ENCODE peak calls at places on chromosomes 1 and 21, in seven cellular contexts. One of them, this sample, is unnamed.

GRCh38 chr1:240385985-240386978 is 225.7 kb downstream of the GREM2 start:
- DNase-seq in A549: peak
- DNase-seq in lower leg skin: no peak
- DNase-seq in esophagus squamous epithelium: no peak
- DNase-seq in IMR-90: peak
- DNase-seq in HCT116: no peak
- DNase-seq in spleen: no peak
- DNase-seq in this sample: peak

GRCh38 chr1:35807614-35808375 is at the start of gene AGO4:
- DNase-seq in esophagus squamous epithelium: no peak
- DNase-seq in IMR-90: peak
- DNase-seq in HCT116: no peak
- DNase-seq in A549: peak
- DNase-seq in lower leg skin: peak
- DNase-seq in spleen: peak
- DNase-seq in this sample: peak

GRCh38 chr1:206935491-206936067 is 10.7 kb downstream of the PIGR start:
- DNase-seq in IMR-90: peak
- DNase-seq in spleen: no peak
- DNase-seq in HCT116: no peak
- DNase-seq in A549: peak
- DNase-seq in lower leg skin: no peak
- DNase-seq in esophagus squamous epithelium: no peak
- DNase-seq in this sample: peak

GRCh38 chr21:45543710-45544448 is 1.6 kb upstream of the SLC19A1 start:
- DNase-seq in lower leg skin: no peak
- DNase-seq in HCT116: no peak
- DNase-seq in A549: no peak
- DNase-seq in esophagus squamous epithelium: no peak
- DNase-seq in spleen: peak
- DNase-seq in IMR-90: no peak
- DNase-seq in this sample: no peak

GRCh38 chr1:153339802-153340201 is 8.8 kb downstream of the PGLYRP4 start:
- DNase-seq in HCT116: no peak
- DNase-seq in spleen: no peak
- DNase-seq in lower leg skin: no peak
- DNase-seq in esophagus squamous epithelium: no peak
- DNase-seq in A549: no peak
- DNase-seq in IMR-90: no peak
- DNase-seq in this sample: peak

GRCh38 chr1:145962157-145963102 is 1.9 kb downstream of the ANKRD34A start:
- DNase-seq in IMR-90: no peak
- DNase-seq in esophagus squamous epithelium: no peak
- DNase-seq in lower leg skin: no peak
- DNase-seq in A549: no peak
- DNase-seq in HCT116: no peak
- DNase-seq in spleen: peak
- DNase-seq in this sample: no peak

GRCh38 chr1:234853906-234854647 is 244.1 kb upstream of the IRF2BP2 start:
- DNase-seq in A549: no peak
- DNase-seq in lower leg skin: no peak
- DNase-seq in esophagus squamous epithelium: no peak
- DNase-seq in spleen: no peak
- DNase-seq in HCT116: no peak
- DNase-seq in IMR-90: peak
- DNase-seq in this sample: peak

GRCh38 chr1:148166558-148167492 is 14.7 kb upstream of the NBPF11 start:
- DNase-seq in IMR-90: no peak
- DNase-seq in esophagus squamous epithelium: no peak
- DNase-seq in A549: no peak
- DNase-seq in HCT116: no peak
- DNase-seq in lower leg skin: no peak
- DNase-seq in spleen: no peak
- DNase-seq in this sample: no peak

GRCh38 chr1:198465201-198466144 is 75.0 kb downstream of the ATP6V1G3 start:
- DNase-seq in esophagus squamous epithelium: no peak
- DNase-seq in IMR-90: peak
- DNase-seq in lower leg skin: no peak
- DNase-seq in spleen: no peak
- DNase-seq in HCT116: no peak
- DNase-seq in A549: peak
- DNase-seq in this sample: peak

GRCh38 chr21:14916676-14917141 is 148.1 kb downstream of the NRIP1 start:
- DNase-seq in HCT116: no peak
- DNase-seq in A549: no peak
- DNase-seq in IMR-90: peak
- DNase-seq in spleen: no peak
- DNase-seq in lower leg skin: no peak
- DNase-seq in esophagus squamous epithelium: no peak
- DNase-seq in this sample: no peak

GRCh38 chr1:222066539-222066938 is 324.6 kb upstream of the DUSP10 start:
- DNase-seq in IMR-90: no peak
- DNase-seq in spleen: no peak
- DNase-seq in A549: no peak
- DNase-seq in lower leg skin: no peak
- DNase-seq in HCT116: no peak
- DNase-seq in esophagus squamous epithelium: no peak
- DNase-seq in this sample: no peak

GRCh38 chr1:29711582-29712274 is 475.4 kb downstream of the PTPRU start:
- DNase-seq in IMR-90: peak
- DNase-seq in lower leg skin: no peak
- DNase-seq in HCT116: no peak
- DNase-seq in A549: no peak
- DNase-seq in spleen: no peak
- DNase-seq in esophagus squamous epithelium: no peak
- DNase-seq in this sample: peak

GRCh38 chr1:184408580-184408979 is 21.8 kb downstream of the C1orf21 start:
- DNase-seq in HCT116: no peak
- DNase-seq in IMR-90: no peak
- DNase-seq in esophagus squamous epithelium: no peak
- DNase-seq in A549: no peak
- DNase-seq in lower leg skin: no peak
- DNase-seq in spleen: no peak
- DNase-seq in this sample: no peak

GRCh38 chr1:229889031-229889517 is 178.0 kb upstream of the GALNT2 start:
- DNase-seq in spleen: no peak
- DNase-seq in IMR-90: no peak
- DNase-seq in esophagus squamous epithelium: no peak
- DNase-seq in HCT116: no peak
- DNase-seq in lower leg skin: no peak
- DNase-seq in A549: no peak
- DNase-seq in this sample: no peak

GRCh38 chr1:229888157-229888556 is 178.9 kb upstream of the GALNT2 start:
- DNase-seq in spleen: no peak
- DNase-seq in esophagus squamous epithelium: no peak
- DNase-seq in IMR-90: no peak
- DNase-seq in HCT116: no peak
- DNase-seq in lower leg skin: no peak
- DNase-seq in A549: no peak
- DNase-seq in this sample: no peak

GRCh38 chr1:229887043-229887822 is 179.8 kb upstream of the GALNT2 start:
- DNase-seq in esophagus squamous epithelium: no peak
- DNase-seq in A549: no peak
- DNase-seq in spleen: no peak
- DNase-seq in IMR-90: no peak
- DNase-seq in HCT116: no peak
- DNase-seq in lower leg skin: peak
- DNase-seq in this sample: no peak

GRCh38 chr1:229886636-229887035 is 180.4 kb upstream of the GALNT2 start:
- DNase-seq in esophagus squamous epithelium: no peak
- DNase-seq in spleen: no peak
- DNase-seq in A549: no peak
- DNase-seq in lower leg skin: no peak
- DNase-seq in HCT116: no peak
- DNase-seq in IMR-90: no peak
- DNase-seq in this sample: no peak

GRCh38 chr1:229888561-229889001 is 178.5 kb upstream of the GALNT2 start:
- DNase-seq in HCT116: no peak
- DNase-seq in lower leg skin: no peak
- DNase-seq in spleen: no peak
- DNase-seq in esophagus squamous epithelium: no peak
- DNase-seq in IMR-90: no peak
- DNase-seq in A549: no peak
- DNase-seq in this sample: no peak
- TF ChIP-seq CTCF in HCT116: no peak
- TF ChIP-seq CTCF in lower leg skin: no peak
- TF ChIP-seq CTCF in spleen: no peak
- TF ChIP-seq CTCF in esophagus squamous epithelium: no peak
- TF ChIP-seq CTCF in IMR-90: no peak
- TF ChIP-seq CTCF in A549: no peak
- TF ChIP-seq CTCF in this sample: no peak

GRCh38 chr1:181062800-181063428 is 25.6 kb upstream of the IER5 start:
- DNase-seq in A549: no peak
- DNase-seq in HCT116: no peak
- DNase-seq in spleen: no peak
- DNase-seq in IMR-90: peak
- DNase-seq in lower leg skin: no peak
- DNase-seq in esophagus squamous epithelium: no peak
- DNase-seq in this sample: peak
- TF ChIP-seq POLR2A in A549: no peak
- TF ChIP-seq POLR2A in HCT116: no peak
- TF ChIP-seq POLR2A in spleen: no peak
- TF ChIP-seq POLR2A in IMR-90: no peak
- TF ChIP-seq POLR2A in lower leg skin: no peak
- TF ChIP-seq POLR2A in esophagus squamous epithelium: no peak
- TF ChIP-seq POLR2A in this sample: no peak

GRCh38 chr1:25695991-25696330 is 79.4 kb downstream of the MAN1C1 start:
- DNase-seq in spleen: no peak
- DNase-seq in A549: peak
- DNase-seq in HCT116: no peak
- DNase-seq in lower leg skin: peak
- DNase-seq in esophagus squamous epithelium: no peak
- DNase-seq in IMR-90: peak
- DNase-seq in this sample: no peak

GRCh38 chr1:25694591-25695007 is 78.0 kb downstream of the MAN1C1 start:
- DNase-seq in spleen: no peak
- DNase-seq in A549: no peak
- DNase-seq in lower leg skin: no peak
- DNase-seq in IMR-90: peak
- DNase-seq in HCT116: no peak
- DNase-seq in esophagus squamous epithelium: no peak
- DNase-seq in this sample: no peak

GRCh38 chr1:25697426-25698220 is 81.0 kb downstream of the MAN1C1 start:
- DNase-seq in lower leg skin: no peak
- DNase-seq in esophagus squamous epithelium: no peak
- DNase-seq in spleen: no peak
- DNase-seq in HCT116: no peak
- DNase-seq in IMR-90: no peak
- DNase-seq in A549: no peak
- DNase-seq in this sample: no peak

GRCh38 chr1:25694167-25694566 is 77.6 kb downstream of the MAN1C1 start:
- DNase-seq in lower leg skin: no peak
- DNase-seq in HCT116: no peak
- DNase-seq in esophagus squamous epithelium: no peak
- DNase-seq in spleen: no peak
- DNase-seq in IMR-90: no peak
- DNase-seq in A549: no peak
- DNase-seq in this sample: no peak

GRCh38 chr1:25695066-25695990 is 78.7 kb downstream of the MAN1C1 start:
- DNase-seq in spleen: no peak
- DNase-seq in esophagus squamous epithelium: no peak
- DNase-seq in A549: peak
- DNase-seq in HCT116: no peak
- DNase-seq in IMR-90: peak
- DNase-seq in lower leg skin: peak
- DNase-seq in this sample: peak
- TF ChIP-seq CTCF in spleen: no peak
- TF ChIP-seq CTCF in esophagus squamous epithelium: peak
- TF ChIP-seq CTCF in A549: peak
- TF ChIP-seq CTCF in HCT116: peak
- TF ChIP-seq CTCF in IMR-90: peak
- TF ChIP-seq CTCF in lower leg skin: no peak
- TF ChIP-seq CTCF in this sample: peak

GRCh38 chr1:59146056-59146455 is 150.8 kb upstream of the FGGY start:
- DNase-seq in lower leg skin: no peak
- DNase-seq in IMR-90: no peak
- DNase-seq in esophagus squamous epithelium: no peak
- DNase-seq in A549: no peak
- DNase-seq in spleen: no peak
- DNase-seq in HCT116: no peak
- DNase-seq in this sample: no peak

GRCh38 chr1:59149435-59149834 is 147.5 kb upstream of the FGGY start:
- DNase-seq in spleen: no peak
- DNase-seq in A549: no peak
- DNase-seq in lower leg skin: no peak
- DNase-seq in IMR-90: no peak
- DNase-seq in HCT116: no peak
- DNase-seq in esophagus squamous epithelium: no peak
- DNase-seq in this sample: no peak

GRCh38 chr1:59144959-59145358 is 151.9 kb upstream of the FGGY start:
- DNase-seq in spleen: no peak
- DNase-seq in esophagus squamous epithelium: no peak
- DNase-seq in A549: no peak
- DNase-seq in IMR-90: no peak
- DNase-seq in lower leg skin: no peak
- DNase-seq in HCT116: no peak
- DNase-seq in this sample: no peak

GRCh38 chr1:59143824-59144223 is 153.1 kb upstream of the FGGY start:
- DNase-seq in HCT116: no peak
- DNase-seq in esophagus squamous epithelium: no peak
- DNase-seq in IMR-90: peak
- DNase-seq in lower leg skin: no peak
- DNase-seq in spleen: no peak
- DNase-seq in A549: no peak
- DNase-seq in this sample: no peak

DNA sequence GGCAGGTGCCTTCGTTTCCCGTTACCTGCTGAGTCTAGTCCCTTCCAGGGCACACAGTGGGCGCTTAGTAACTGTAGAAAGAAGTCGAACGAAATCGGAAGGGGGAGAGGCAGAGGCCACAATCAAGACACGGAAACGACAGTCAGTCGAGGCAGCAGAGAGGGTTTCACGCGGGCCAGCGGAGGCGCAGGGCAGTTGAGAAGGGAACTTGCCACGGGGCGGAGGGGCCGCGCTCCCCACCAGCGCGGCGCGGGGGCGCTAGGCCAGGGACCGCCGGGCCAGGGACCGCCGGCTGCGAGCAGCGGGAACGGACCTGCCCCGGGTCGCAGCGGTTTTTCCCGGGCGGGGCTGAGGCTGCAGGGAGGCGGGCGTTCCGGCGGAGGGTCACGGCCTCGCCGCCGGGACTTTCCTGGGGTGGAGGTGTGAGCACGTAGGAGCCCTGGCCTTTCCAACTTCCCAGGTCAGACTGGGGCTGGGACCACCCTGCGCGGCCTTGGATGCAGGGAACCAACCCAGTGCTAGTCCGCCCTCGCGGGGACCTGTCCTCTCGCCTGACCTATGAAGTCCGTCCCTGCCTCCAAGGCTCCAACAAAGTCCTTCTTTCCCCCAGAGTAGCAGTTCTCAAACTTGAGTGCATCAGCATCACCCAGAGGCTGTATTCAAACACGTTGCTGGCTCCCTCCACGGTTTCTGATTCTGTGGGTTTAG is 150.1 kb upstream of the FGGY start:
- DNase-seq in spleen: peak
- DNase-seq in A549: peak
- DNase-seq in IMR-90: peak
- DNase-seq in lower leg skin: no peak
- DNase-seq in esophagus squamous epithelium: no peak
- DNase-seq in HCT116: no peak
- DNase-seq in this sample: peak
- TF ChIP-seq POLR2A in spleen: peak
- TF ChIP-seq POLR2A in A549: no peak
- TF ChIP-seq POLR2A in IMR-90: peak
- TF ChIP-seq POLR2A in lower leg skin: no peak
- TF ChIP-seq POLR2A in esophagus squamous epithelium: no peak
- TF ChIP-seq POLR2A in HCT116: no peak
- TF ChIP-seq POLR2A in this sample: no peak

GRCh38 chr1:143698016-143698415 is 273.8 kb downstream of the FAM72C start:
- DNase-seq in IMR-90: no peak
- DNase-seq in spleen: peak
- DNase-seq in A549: peak
- DNase-seq in esophagus squamous epithelium: no peak
- DNase-seq in HCT116: peak
- DNase-seq in lower leg skin: no peak
- DNase-seq in this sample: peak
- TF ChIP-seq CTCF in IMR-90: peak
- TF ChIP-seq CTCF in spleen: peak
- TF ChIP-seq CTCF in A549: peak
- TF ChIP-seq CTCF in esophagus squamous epithelium: peak
- TF ChIP-seq CTCF in HCT116: peak
- TF ChIP-seq CTCF in lower leg skin: no peak
- TF ChIP-seq CTCF in this sample: peak

This sample was measured in NB4.